ENCODE peak calls at places on chromosomes 16 and 17, in ten cellular contexts. One of them, this sample, is unnamed.

GRCh38 chr17:57674894-57675293 is 70.2 kb downstream of the CCDC182 start:
- DNase-seq in RWPE2: no peak
- DNase-seq in right atrium auricular region: peak
- DNase-seq in cardiac muscle cell: no peak
- DNase-seq in lower lobe of right lung: no peak
- DNase-seq in IMR-90: no peak
- DNase-seq in psoas muscle: no peak
- DNase-seq in lung: peak
- DNase-seq in sigmoid colon: no peak
- DNase-seq in fibroblast of lung: no peak
- DNase-seq in this sample: no peak

GRCh38 chr17:4806770-4807533 is at the start of gene PLD2:
- DNase-seq in RWPE2: peak
- DNase-seq in right atrium auricular region: peak
- DNase-seq in cardiac muscle cell: peak
- DNase-seq in lower lobe of right lung: peak
- DNase-seq in IMR-90: peak
- DNase-seq in psoas muscle: peak
- DNase-seq in lung: peak
- DNase-seq in sigmoid colon: peak
- DNase-seq in fibroblast of lung: peak
- DNase-seq in this sample: peak

GRCh38 chr17:64083571-64084085 is 46.3 kb downstream of the ERN1 start:
- DNase-seq in RWPE2: no peak
- DNase-seq in right atrium auricular region: no peak
- DNase-seq in cardiac muscle cell: no peak
- DNase-seq in lower lobe of right lung: no peak
- DNase-seq in IMR-90: no peak
- DNase-seq in psoas muscle: no peak
- DNase-seq in lung: no peak
- DNase-seq in sigmoid colon: no peak
- DNase-seq in fibroblast of lung: no peak
- DNase-seq in this sample: no peak

GRCh38 chr17:58242171-58242784 is 3.9 kb downstream of the LPO start:
- DNase-seq in RWPE2: no peak
- DNase-seq in right atrium auricular region: no peak
- DNase-seq in cardiac muscle cell: no peak
- DNase-seq in lower lobe of right lung: no peak
- DNase-seq in IMR-90: no peak
- DNase-seq in psoas muscle: no peak
- DNase-seq in lung: no peak
- DNase-seq in sigmoid colon: no peak
- DNase-seq in fibroblast of lung: no peak
- DNase-seq in this sample: no peak

GRCh38 chr16:20676268-20676828 is 21.1 kb downstream of the ACSM1 start:
- DNase-seq in RWPE2: no peak
- DNase-seq in right atrium auricular region: no peak
- DNase-seq in cardiac muscle cell: no peak
- DNase-seq in lower lobe of right lung: no peak
- DNase-seq in IMR-90: no peak
- DNase-seq in psoas muscle: no peak
- DNase-seq in lung: no peak
- DNase-seq in sigmoid colon: no peak
- DNase-seq in fibroblast of lung: no peak
- DNase-seq in this sample: peak

GRCh38 chr16:87431926-87432325 is 39.8 kb downstream of the MAP1LC3B start:
- DNase-seq in RWPE2: no peak
- DNase-seq in right atrium auricular region: no peak
- DNase-seq in cardiac muscle cell: peak
- DNase-seq in lower lobe of right lung: no peak
- DNase-seq in IMR-90: peak
- DNase-seq in psoas muscle: no peak
- DNase-seq in lung: no peak
- DNase-seq in sigmoid colon: no peak
- DNase-seq in fibroblast of lung: peak
- DNase-seq in this sample: no peak

GRCh38 chr16:17313085-17313611 is 157.6 kb downstream of the XYLT1 start:
- DNase-seq in RWPE2: no peak
- DNase-seq in right atrium auricular region: peak
- DNase-seq in cardiac muscle cell: no peak
- DNase-seq in lower lobe of right lung: no peak
- DNase-seq in IMR-90: peak
- DNase-seq in psoas muscle: no peak
- DNase-seq in lung: no peak
- DNase-seq in sigmoid colon: peak
- DNase-seq in fibroblast of lung: peak
- DNase-seq in this sample: peak

GRCh38 chr17:75979705-75980187 is 706 bp downstream of the TEN1 start:
- DNase-seq in RWPE2: no peak
- DNase-seq in right atrium auricular region: peak
- DNase-seq in cardiac muscle cell: no peak
- DNase-seq in lower lobe of right lung: no peak
- DNase-seq in IMR-90: peak
- DNase-seq in psoas muscle: no peak
- DNase-seq in lung: no peak
- DNase-seq in sigmoid colon: no peak
- DNase-seq in fibroblast of lung: peak
- DNase-seq in this sample: no peak

GRCh38 chr16:47858333-47859067 is 297.3 kb downstream of the ABCC12 start:
- DNase-seq in RWPE2: no peak
- DNase-seq in right atrium auricular region: no peak
- DNase-seq in cardiac muscle cell: no peak
- DNase-seq in lower lobe of right lung: no peak
- DNase-seq in IMR-90: no peak
- DNase-seq in psoas muscle: no peak
- DNase-seq in lung: no peak
- DNase-seq in sigmoid colon: no peak
- DNase-seq in fibroblast of lung: peak
- DNase-seq in this sample: no peak

GRCh38 chr17:574061-574460 is 140.6 kb downstream of the VPS53 start:
- DNase-seq in RWPE2: no peak
- DNase-seq in right atrium auricular region: no peak
- DNase-seq in cardiac muscle cell: no peak
- DNase-seq in lower lobe of right lung: no peak
- DNase-seq in IMR-90: peak
- DNase-seq in psoas muscle: no peak
- DNase-seq in lung: no peak
- DNase-seq in sigmoid colon: peak
- DNase-seq in fibroblast of lung: peak
- DNase-seq in this sample: peak

GRCh38 chr17:42227849-42228696 is 33.8 kb upstream of the GHDC start:
- DNase-seq in RWPE2: no peak
- DNase-seq in right atrium auricular region: no peak
- DNase-seq in cardiac muscle cell: no peak
- DNase-seq in lower lobe of right lung: no peak
- DNase-seq in IMR-90: peak
- DNase-seq in psoas muscle: no peak
- DNase-seq in lung: no peak
- DNase-seq in sigmoid colon: peak
- DNase-seq in fibroblast of lung: no peak
- DNase-seq in this sample: no peak

GRCh38 chr17:34245496-34245895 is 9.6 kb upstream of the CCL2 start:
- DNase-seq in RWPE2: no peak
- DNase-seq in right atrium auricular region: no peak
- DNase-seq in cardiac muscle cell: no peak
- DNase-seq in lower lobe of right lung: no peak
- DNase-seq in IMR-90: no peak
- DNase-seq in psoas muscle: no peak
- DNase-seq in lung: no peak
- DNase-seq in sigmoid colon: no peak
- DNase-seq in fibroblast of lung: peak
- DNase-seq in this sample: no peak

GRCh38 chr17:34242976-34243731 is 11.9 kb upstream of the CCL2 start:
- DNase-seq in RWPE2: no peak
- DNase-seq in right atrium auricular region: no peak
- DNase-seq in cardiac muscle cell: no peak
- DNase-seq in lower lobe of right lung: no peak
- DNase-seq in IMR-90: no peak
- DNase-seq in psoas muscle: no peak
- DNase-seq in lung: no peak
- DNase-seq in sigmoid colon: no peak
- DNase-seq in fibroblast of lung: no peak
- DNase-seq in this sample: no peak

GRCh38 chr17:34241062-34241461 is 14.0 kb upstream of the CCL2 start:
- DNase-seq in RWPE2: no peak
- DNase-seq in right atrium auricular region: no peak
- DNase-seq in cardiac muscle cell: no peak
- DNase-seq in lower lobe of right lung: no peak
- DNase-seq in IMR-90: peak
- DNase-seq in psoas muscle: peak
- DNase-seq in lung: no peak
- DNase-seq in sigmoid colon: peak
- DNase-seq in fibroblast of lung: peak
- DNase-seq in this sample: peak

GRCh38 chr17:34243732-34244299 is 11.3 kb upstream of the CCL2 start:
- DNase-seq in RWPE2: no peak
- DNase-seq in right atrium auricular region: no peak
- DNase-seq in cardiac muscle cell: no peak
- DNase-seq in lower lobe of right lung: no peak
- DNase-seq in IMR-90: no peak
- DNase-seq in psoas muscle: no peak
- DNase-seq in lung: no peak
- DNase-seq in sigmoid colon: no peak
- DNase-seq in fibroblast of lung: no peak
- DNase-seq in this sample: no peak

GRCh38 chr17:34242553-34242952 is 12.5 kb upstream of the CCL2 start:
- DNase-seq in RWPE2: no peak
- DNase-seq in right atrium auricular region: no peak
- DNase-seq in cardiac muscle cell: no peak
- DNase-seq in lower lobe of right lung: no peak
- DNase-seq in IMR-90: no peak
- DNase-seq in psoas muscle: no peak
- DNase-seq in lung: no peak
- DNase-seq in sigmoid colon: no peak
- DNase-seq in fibroblast of lung: no peak
- DNase-seq in this sample: no peak
- H3K27ac ChIP-seq in RWPE2: no peak
- H3K27ac ChIP-seq in right atrium auricular region: peak
- H3K27ac ChIP-seq in cardiac muscle cell: no peak
- H3K27ac ChIP-seq in lower lobe of right lung: peak
- H3K27ac ChIP-seq in IMR-90: no peak
- H3K27ac ChIP-seq in psoas muscle: peak
- H3K27ac ChIP-seq in lung: no peak
- H3K27ac ChIP-seq in sigmoid colon: no peak
- H3K27ac ChIP-seq in fibroblast of lung: no peak
- H3K27ac ChIP-seq in this sample: peak

DNA sequence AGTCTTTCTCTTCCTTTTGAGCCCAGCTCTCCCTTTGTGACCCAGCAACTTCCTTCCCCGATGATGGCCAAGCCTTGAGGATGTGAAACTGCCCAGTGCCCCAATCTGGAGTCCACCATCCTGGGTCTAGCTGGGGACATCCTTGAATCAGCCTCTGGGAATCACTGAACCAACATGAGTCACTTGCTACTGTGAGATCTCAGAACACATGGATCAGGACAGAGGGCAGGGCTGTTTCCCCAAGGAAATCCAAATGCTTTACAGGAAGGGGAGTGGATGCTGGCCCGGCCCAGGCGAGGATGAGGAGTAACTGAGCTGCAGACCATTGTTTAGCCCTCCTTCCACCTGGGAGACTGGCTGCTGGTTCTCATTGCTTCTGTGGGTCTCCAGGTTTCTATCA is 547.6 kb downstream of the WWOX start:
- DNase-seq in RWPE2: no peak
- DNase-seq in right atrium auricular region: no peak
- DNase-seq in cardiac muscle cell: no peak
- DNase-seq in lower lobe of right lung: no peak
- DNase-seq in IMR-90: no peak
- DNase-seq in psoas muscle: no peak
- DNase-seq in lung: no peak
- DNase-seq in sigmoid colon: no peak
- DNase-seq in fibroblast of lung: no peak
- DNase-seq in this sample: no peak
- TF ChIP-seq CTCF in RWPE2: no peak
- TF ChIP-seq CTCF in right atrium auricular region: no peak
- TF ChIP-seq CTCF in cardiac muscle cell: no peak
- TF ChIP-seq CTCF in lower lobe of right lung: no peak
- TF ChIP-seq CTCF in IMR-90: no peak
- TF ChIP-seq CTCF in psoas muscle: no peak
- TF ChIP-seq CTCF in lung: no peak
- TF ChIP-seq CTCF in sigmoid colon: no peak
- TF ChIP-seq CTCF in fibroblast of lung: no peak
- TF ChIP-seq CTCF in this sample: no peak

DNA sequence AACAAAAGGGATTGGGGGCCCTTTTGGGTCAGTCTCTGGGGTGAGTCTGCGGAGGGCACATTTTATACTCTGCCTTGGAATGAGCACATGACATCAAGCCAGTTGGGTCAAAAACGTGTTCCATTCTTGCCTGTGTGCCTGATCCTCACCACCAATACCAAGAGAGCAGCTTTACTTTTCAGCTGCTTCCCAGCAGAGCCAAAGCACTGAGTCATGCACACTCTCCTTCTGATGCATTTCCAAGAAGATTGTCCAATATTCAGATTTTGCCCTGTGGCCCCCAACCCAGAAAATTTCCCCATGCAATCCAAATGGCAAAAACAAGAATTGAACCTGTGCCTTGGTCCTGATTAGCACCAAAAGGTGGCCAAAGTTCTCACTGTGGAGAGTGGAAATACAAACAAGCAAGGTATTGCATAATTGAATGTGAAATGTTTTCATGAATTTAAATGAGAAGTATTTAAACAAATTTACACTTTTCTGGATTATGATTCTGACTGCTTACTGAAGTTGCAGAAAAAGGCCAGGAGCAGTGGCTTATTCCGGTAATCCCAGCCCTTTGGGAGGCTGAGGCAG is 217.8 kb upstream of the SOX9 start:
- DNase-seq in RWPE2: no peak
- DNase-seq in right atrium auricular region: no peak
- DNase-seq in cardiac muscle cell: no peak
- DNase-seq in lower lobe of right lung: no peak
- DNase-seq in IMR-90: peak
- DNase-seq in psoas muscle: no peak
- DNase-seq in lung: no peak
- DNase-seq in sigmoid colon: no peak
- DNase-seq in fibroblast of lung: peak
- DNase-seq in this sample: no peak
- H3K4me3 ChIP-seq in RWPE2: no peak
- H3K4me3 ChIP-seq in right atrium auricular region: no peak
- H3K4me3 ChIP-seq in cardiac muscle cell: no peak
- H3K4me3 ChIP-seq in lower lobe of right lung: no peak
- H3K4me3 ChIP-seq in IMR-90: no peak
- H3K4me3 ChIP-seq in psoas muscle: no peak
- H3K4me3 ChIP-seq in lung: no peak
- H3K4me3 ChIP-seq in sigmoid colon: no peak
- H3K4me3 ChIP-seq in fibroblast of lung: no peak
- H3K4me3 ChIP-seq in this sample: no peak

DNA sequence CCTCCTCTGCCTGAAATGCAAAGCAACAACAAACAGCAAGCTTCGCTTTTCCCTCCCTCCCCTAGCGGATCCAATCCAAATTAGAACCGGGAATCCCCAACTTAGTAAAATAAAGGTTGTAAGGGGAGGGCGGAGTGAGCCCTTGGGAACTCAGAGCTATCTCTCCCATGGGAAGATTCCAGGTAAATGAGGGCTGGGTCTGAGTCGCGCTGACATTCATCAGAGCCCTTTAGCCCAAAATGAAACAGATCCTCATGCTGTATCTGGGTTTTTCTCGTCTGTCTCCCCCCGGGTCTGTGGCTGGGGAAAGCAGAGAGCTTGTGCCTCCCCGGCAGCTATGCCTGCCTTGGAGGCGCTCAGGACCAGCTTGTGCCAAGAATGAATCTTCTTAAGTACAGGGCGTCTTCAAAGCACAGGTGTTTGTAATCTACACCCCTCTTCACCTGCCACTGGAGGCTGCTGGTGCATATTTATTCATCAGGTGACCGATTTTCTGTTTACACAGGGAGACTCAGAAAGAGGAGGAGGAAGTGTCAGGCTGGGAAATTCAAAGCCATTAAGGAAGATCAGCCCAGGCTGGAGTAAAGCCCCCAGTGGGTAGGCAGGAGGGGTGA is 55.0 kb upstream of the GSE1 start:
- DNase-seq in RWPE2: no peak
- DNase-seq in right atrium auricular region: no peak
- DNase-seq in cardiac muscle cell: no peak
- DNase-seq in lower lobe of right lung: no peak
- DNase-seq in IMR-90: no peak
- DNase-seq in psoas muscle: no peak
- DNase-seq in lung: peak
- DNase-seq in sigmoid colon: no peak
- DNase-seq in fibroblast of lung: no peak
- DNase-seq in this sample: peak
- H3K27ac ChIP-seq in RWPE2: peak
- H3K27ac ChIP-seq in right atrium auricular region: peak
- H3K27ac ChIP-seq in cardiac muscle cell: peak
- H3K27ac ChIP-seq in lower lobe of right lung: peak
- H3K27ac ChIP-seq in IMR-90: no peak
- H3K27ac ChIP-seq in psoas muscle: peak
- H3K27ac ChIP-seq in lung: no peak
- H3K27ac ChIP-seq in sigmoid colon: peak
- H3K27ac ChIP-seq in fibroblast of lung: no peak
- H3K27ac ChIP-seq in this sample: peak

This sample was measured in body of pancreas.